ENCODE peak calls at places on chromosomes 6 and 20, in eight cellular contexts. A is tibial nerve, X is dorsolateral prefrontal cortex, U is cardiac muscle cell, D is mucosa of descending colon, H is foreskin fibroblast, J is vagina, G is psoas muscle. K is an unnamed sample.

GRCh38 chr20:34065260-34065659 is 46.8 kb downstream of the EIF2S2 start:
- DNase-seq in A (no peak), X (no peak), U (no peak), D (no peak), H (peak; percentile 85), J (no peak), G (no peak), K (no peak)

GRCh38 chr6:4941782-4942672 is 61.8 kb downstream of the RPP40 start:
- DNase-seq in A (no peak), X (no peak), U (no peak), D (no peak), H (peak; percentile 94), J (no peak), G (no peak), K (peak; percentile 78)

GRCh38 chr6:113018351-113019151 is 671.4 kb downstream of the RFPL4B start:
- DNase-seq in A (no peak), X (no peak), U (no peak), D (peak; percentile 56), H (peak; percentile 80), J (no peak), G (no peak), K (no peak)

GRCh38 chr6:84280030-84280429 is 52.6 kb upstream of the CEP162 start:
- DNase-seq in A (no peak), X (no peak), U (no peak), D (no peak), H (peak; percentile 93), J (no peak), G (no peak), K (no peak)

GRCh38 chr6:134106702-134107101 is 54.3 kb upstream of the SLC2A12 start:
- DNase-seq in A (no peak), X (no peak), U (no peak), D (no peak), H (no peak), J (no peak), G (no peak), K (no peak)

GRCh38 chr6:166046232-166046631 is 121.4 kb downstream of the TBXT start:
- DNase-seq in A (no peak), X (no peak), U (no peak), D (no peak), H (peak; percentile 76), J (no peak), G (no peak), K (no peak)

GRCh38 chr6:10991115-10991514 is 53.0 kb downstream of the ELOVL2 start:
- DNase-seq in A (no peak), X (no peak), U (no peak), D (no peak), H (no peak), J (no peak), G (no peak), K (no peak)

GRCh38 chr6:126672654-126673053 is 332.7 kb downstream of the CENPW start:
- DNase-seq in A (no peak), X (no peak), U (no peak), D (no peak), H (peak; percentile 8), J (no peak), G (no peak), K (peak; percentile 35)

GRCh38 chr20:20267685-20268429 is 100.0 kb upstream of the INSM1 start:
- DNase-seq in A (no peak), X (no peak), U (no peak), D (no peak), H (no peak), J (no peak), G (no peak), K (no peak)

GRCh38 chr6:36245572-36246031 is 24.3 kb upstream of the PNPLA1 start:
- DNase-seq in A (no peak), X (no peak), U (no peak), D (peak; percentile 79), H (no peak), J (no peak), G (no peak), K (no peak)

GRCh38 chr6:39958947-39959346 is 24.7 kb upstream of the MOCS1 start:
- DNase-seq in A (no peak), X (no peak), U (no peak), D (no peak), H (no peak), J (no peak), G (no peak), K (no peak)

GRCh38 chr20:48945840-48946514 is 24.5 kb downstream of the ARFGEF2 start:
- DNase-seq in A (no peak), X (no peak), U (no peak), D (peak; percentile 91), H (peak; percentile 33), J (no peak), G (no peak), K (no peak)

GRCh38 chr20:32564921-32565734 is 20.0 kb downstream of the NOL4L start:
- DNase-seq in A (no peak), X (no peak), U (no peak), D (peak; percentile 32), H (no peak), J (no peak), G (peak; percentile 65), K (no peak)

GRCh38 chr6:111771629-111772028 is 101.6 kb downstream of the FYN start:
- DNase-seq in A (no peak), X (no peak), U (no peak), D (no peak), H (no peak), J (no peak), G (no peak), K (no peak)

GRCh38 chr6:111770263-111771083 is 102.8 kb downstream of the FYN start:
- DNase-seq in A (no peak), X (no peak), U (no peak), D (no peak), H (no peak), J (no peak), G (no peak), K (no peak)

GRCh38 chr6:111772274-111772780 is 100.9 kb downstream of the FYN start:
- DNase-seq in A (no peak), X (no peak), U (no peak), D (no peak), H (no peak), J (no peak), G (no peak), K (no peak)

GRCh38 chr6:111769365-111770127 is 103.7 kb downstream of the FYN start:
- DNase-seq in A (no peak), X (no peak), U (no peak), D (no peak), H (no peak), J (no peak), G (no peak), K (no peak)

GRCh38 chr6:111771084-111771411 is 102.2 kb downstream of the FYN start:
- DNase-seq in A (no peak), X (no peak), U (no peak), D (no peak), H (no peak), J (no peak), G (no peak), K (no peak)
- H3K4me3 ChIP-seq in A (no peak overlapping the region), X (no peak overlapping the region), U (no peak overlapping the region), D (no peak overlapping the region), H (no peak overlapping the region), J (no peak overlapping the region), G (no peak overlapping the region), K (no peak overlapping the region)

GRCh38 chr6:6105472-6106036 is 98.8 kb upstream of the NRN1 start:
- DNase-seq in A (no peak), X (no peak), U (no peak), D (peak; percentile 35), H (no peak), J (no peak), G (no peak), K (peak; percentile 36)
- TF ChIP-seq CTCF in A (no peak), X (no peak), U (no peak), D (no peak), H (no peak), J (no peak), G (no peak), K (peak; percentile 36)

GRCh38 chr20:14307956-14308355 is 29.5 kb downstream of the FLRT3 start:
- DNase-seq in A (no peak), X (no peak), U (no peak), D (peak; percentile 24), H (no peak), J (no peak), G (no peak), K (no peak)
- H3K4me3 ChIP-seq in A (no peak overlapping the region), X (no peak overlapping the region), U (no peak overlapping the region), D (no peak overlapping the region), H (no peak overlapping the region), J (no peak overlapping the region), G (no peak overlapping the region), K (no peak overlapping the region)

DNA sequence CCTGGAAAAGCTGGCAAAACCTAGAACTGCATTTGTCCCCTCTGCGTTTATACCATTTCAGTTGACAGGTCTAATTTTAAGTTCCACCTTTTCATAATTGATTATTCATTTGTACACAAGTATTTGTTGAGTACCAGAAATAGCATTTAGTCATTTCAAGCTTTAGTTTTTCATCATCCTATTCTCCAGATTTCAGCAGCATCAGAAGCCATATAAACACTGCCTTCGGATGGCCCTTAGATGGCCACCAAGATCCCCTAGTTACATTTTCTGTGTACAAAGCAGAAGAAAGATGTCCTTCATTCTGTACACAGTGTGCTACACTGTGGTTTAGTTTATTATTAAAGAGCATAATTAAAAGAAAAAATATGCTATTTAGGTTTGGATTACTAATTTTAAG is 131.4 kb downstream of the LAMA2 start:
- DNase-seq in A (no peak), X (no peak), U (no peak), D (no peak), H (no peak), J (no peak), G (no peak), K (no peak)
- TF ChIP-seq CTCF in A (no peak), X (no peak), U (no peak), D (no peak), H (no peak), J (no peak), G (no peak), K (no peak)

DNA sequence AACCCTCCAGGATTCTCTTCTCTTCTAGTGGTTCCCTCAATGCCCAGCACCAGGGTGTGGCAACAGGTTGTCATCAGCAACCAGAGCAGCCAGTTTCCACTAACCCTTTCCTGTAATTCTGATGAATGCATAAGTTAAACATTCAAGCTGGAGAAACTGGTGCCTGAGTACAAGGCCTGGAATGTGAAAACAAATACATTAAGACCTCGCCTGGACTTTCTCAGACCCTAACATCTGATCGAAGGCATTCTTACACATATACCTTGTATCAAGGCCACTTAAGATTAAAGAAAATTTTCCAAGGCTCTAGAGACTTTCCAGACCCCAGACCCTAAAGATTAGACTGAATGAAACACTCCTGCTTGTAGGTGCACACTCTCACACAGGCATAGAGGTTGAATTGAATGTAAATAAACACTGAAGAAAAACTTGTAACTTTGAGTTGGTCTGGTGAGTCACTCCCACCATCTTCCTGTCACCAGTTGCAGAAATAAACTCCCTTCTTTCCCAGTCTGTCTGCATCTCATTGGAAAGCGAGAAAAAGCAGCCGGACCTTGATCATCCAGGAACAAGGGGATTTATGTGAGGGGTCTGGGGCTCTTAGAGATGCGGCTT is 9.0 kb downstream of the LRP11 start:
- DNase-seq in A (no peak), X (no peak), U (peak; percentile 32), D (no peak), H (peak; percentile 93), J (peak; percentile 56), G (no peak), K (no peak)
- H3K4me3 ChIP-seq in A (no peak overlapping the region), X (no peak overlapping the region), U (no peak overlapping the region), D (no peak overlapping the region), H (no peak overlapping the region), J (no peak overlapping the region), G (no peak overlapping the region), K (no peak overlapping the region)